ENCODE peak calls at places on chromosomes 4 and X, in seven cellular contexts. N, A, H, R, J, W and Z are unnamed samples.

GRCh38 chrX:11629593-11630211 is 36.0 kb downstream of the ARHGAP6 start:
- DNase-seq in W (peak), H (no peak), J (peak), N (peak), A (no peak), R (no peak), Z (no peak)

GRCh38 chrX:47566841-47567240 is 5.8 kb downstream of the ARAF start:
- DNase-seq in J (no peak), N (no peak), W (no peak), R (no peak), H (no peak), A (no peak), Z (no peak)

GRCh38 chr4:112416464-112416863 is 99.5 kb downstream of the NEUROG2 start:
- DNase-seq in A (no peak), W (peak), R (no peak), H (no peak), N (no peak), J (no peak), Z (no peak)

GRCh38 chr4:82500830-82501229 is 61.0 kb downstream of the TMEM150C start:
- DNase-seq in R (no peak), N (no peak), J (no peak), W (no peak), A (no peak), H (no peak), Z (no peak)

GRCh38 chr4:136412708-136413107 is 1119.6 kb downstream of the PCDH18 start:
- DNase-seq in A (no peak), R (no peak), H (no peak), N (no peak), J (peak), W (peak), Z (peak)

GRCh38 chr4:77881460-77882295 is 19.0 kb downstream of the MRPL1 start:
- DNase-seq in A (no peak), J (peak), N (no peak), R (no peak), H (no peak), W (peak), Z (no peak)

GRCh38 chrX:123339201-123339905 is 155.3 kb downstream of the GRIA3 start:
- DNase-seq in N (no peak), W (peak), R (no peak), H (no peak), A (no peak), J (peak), Z (no peak)

GRCh38 chr4:100494166-100494565 is 23.7 kb downstream of the EMCN start:
- DNase-seq in W (peak), J (peak), H (no peak), A (no peak), N (no peak), R (no peak), Z (no peak)

GRCh38 chrX:45295587-45295986 is 94.9 kb upstream of the DIPK2B start:
- DNase-seq in A (peak), J (peak), R (no peak), H (peak), W (peak), N (peak), Z (peak)

GRCh38 chr4:54566608-54567007 is 91.1 kb upstream of the KIT start:
- DNase-seq in H (no peak), W (no peak), A (no peak), N (no peak), R (no peak), J (no peak), Z (no peak)

GRCh38 chr4:10099521-10100325 is 16.9 kb downstream of the WDR1 start:
- DNase-seq in J (no peak), H (no peak), W (no peak), N (no peak), A (no peak), R (no peak), Z (no peak)

GRCh38 chr4:154586296-154587033 is 4.1 kb downstream of the FGA start:
- DNase-seq in J (no peak), R (no peak), H (no peak), A (no peak), W (no peak), N (no peak), Z (no peak)

GRCh38 chr4:6470502-6471302 is 1.7 kb downstream of the PPP2R2C start:
- DNase-seq in R (peak), N (peak), J (peak), A (peak), W (peak), H (no peak), Z (peak)

GRCh38 chr4:94759767-94760211 is 2.0 kb downstream of the BMPR1B start:
- DNase-seq in R (no peak), A (no peak), H (no peak), W (peak), N (no peak), J (no peak), Z (no peak)

GRCh38 chr4:94762326-94762725 is 4.6 kb downstream of the BMPR1B start:
- DNase-seq in N (no peak), J (no peak), W (no peak), R (no peak), A (no peak), H (no peak), Z (peak)

GRCh38 chr4:94757192-94758140 is at the start of gene BMPR1B:
- DNase-seq in J (peak), N (peak), W (peak), A (peak), H (no peak), R (no peak), Z (no peak)

GRCh38 chr4:94758700-94759399 is 1.1 kb downstream of the BMPR1B start:
- DNase-seq in W (peak), N (no peak), H (no peak), R (no peak), J (no peak), A (peak), Z (no peak)

GRCh38 chr4:94758141-94758699 is 465 bp downstream of the BMPR1B start:
- DNase-seq in A (peak), R (peak), H (no peak), J (no peak), W (no peak), N (peak), Z (no peak)
- H3K4me3 ChIP-seq in A (peak), R (peak), H (no peak), J (peak), W (peak), N (peak), Z (no peak)

GRCh38 chr4:105462610-105463009 is 11.3 kb downstream of the PPA2 start:
- DNase-seq in N (no peak), J (no peak), A (no peak), W (no peak), R (no peak), H (no peak), Z (peak)
- H3K4me3 ChIP-seq in N (no peak), J (no peak), A (no peak), W (no peak), R (no peak), H (no peak), Z (no peak)

GRCh38 chrX:8967471-8967870 is 66.5 kb downstream of the FAM9B start:
- DNase-seq in N (no peak), J (no peak), A (no peak), W (no peak), H (no peak), R (no peak), Z (no peak)
- H3K4me3 ChIP-seq in N (no peak), J (no peak), A (no peak), W (no peak), H (no peak), R (no peak), Z (no peak)

GRCh38 chrX:40267334-40268118 is 169.8 kb upstream of the BCOR start:
- DNase-seq in J (no peak), W (no peak), H (no peak), A (no peak), R (no peak), N (no peak), Z (peak)
- H3K4me3 ChIP-seq in J (no peak), W (peak), H (peak), A (peak), R (peak), N (peak), Z (peak)